ENCODE peak calls at places on chromosomes 11 and 22, in seven cellular contexts. Q is A172; F is endothelial cell of umbilical vein; Y is stimulated activated CD4-positive, alpha-beta T cell treated with anti-CD3 and anti-CD28 coated beads, Interleukin-15, amount 100 ng/mL, for 24 hours; K is HEK293T; E is ACHN; A is bronchial epithelial cell. N is an unnamed sample.

GRCh38 chr11:133029096-133029495 is 503.2 kb downstream of the OPCML start:
- DNase-seq in Q (no peak), F (no peak), Y (no peak), K (no peak), E (no peak), A (no peak), N (no peak)

GRCh38 chr11:16912607-16913006 is 101.6 kb downstream of the PLEKHA7 start:
- DNase-seq in Q (no peak), F (no peak), Y (no peak), K (no peak), E (no peak), A (no peak), N (peak)

GRCh38 chr11:101180481-101180880 is 50.9 kb upstream of the PGR start:
- DNase-seq in Q (no peak), F (no peak), Y (no peak), K (no peak), E (no peak), A (no peak), N (no peak)

GRCh38 chr11:134332189-134332631 is 422 bp downstream of the GLB1L2 start:
- DNase-seq in Q (no peak), F (no peak), Y (peak), K (peak), E (no peak), A (no peak), N (peak)

GRCh38 chr11:66579017-66579606 is 10.7 kb upstream of the CTSF start:
- DNase-seq in Q (no peak), F (peak), Y (peak), K (peak), E (no peak), A (peak), N (peak)

GRCh38 chr22:22377335-22377734 is 131.2 kb downstream of the ZNF280B start:
- DNase-seq in Q (no peak), F (no peak), Y (no peak), K (no peak), E (no peak), A (no peak), N (no peak)

GRCh38 chr11:27861706-27862430 is 161.6 kb upstream of the BDNF start:
- DNase-seq in Q (peak), F (no peak), Y (no peak), K (no peak), E (peak), A (peak), N (no peak)

GRCh38 chr11:99020324-99021225 is at the start of gene CNTN5:
- DNase-seq in Q (no peak), F (no peak), Y (peak), K (peak), E (peak), A (peak), N (peak)

GRCh38 chr22:25235547-25236290 is 16.3 kb downstream of the CRYBB2 start:
- DNase-seq in Q (peak), F (peak), Y (peak), K (peak), E (peak), A (peak), N (peak)

GRCh38 chr11:117932426-117932825 is 3.2 kb upstream of the TMPRSS13 start:
- DNase-seq in Q (no peak), F (no peak), Y (no peak), K (no peak), E (no peak), A (no peak), N (no peak)

GRCh38 chr11:89521294-89521693 is 30.1 kb upstream of the NOX4 start:
- DNase-seq in Q (no peak), F (no peak), Y (no peak), K (no peak), E (no peak), A (no peak), N (no peak)

GRCh38 chr11:96309643-96310017 is 33.4 kb downstream of the MAML2 start:
- DNase-seq in Q (no peak), F (no peak), Y (no peak), K (no peak), E (no peak), A (no peak), N (no peak)

GRCh38 chr22:21568207-21569075 is 927 bp downstream of the UBE2L3 start:
- DNase-seq in Q (no peak), F (peak), Y (peak), K (no peak), E (peak), A (no peak), N (peak)

GRCh38 chr11:62390237-62390636 is 28.6 kb upstream of the SCGB1A1 start:
- DNase-seq in Q (no peak), F (no peak), Y (no peak), K (no peak), E (no peak), A (no peak), N (no peak)

GRCh38 chr11:72773291-72773690 is 20.6 kb downstream of the STARD10 start:
- DNase-seq in Q (peak), F (peak), Y (no peak), K (no peak), E (peak), A (peak), N (no peak)

GRCh38 chr11:26665946-26666345 is 55.9 kb downstream of the SLC5A12 start:
- DNase-seq in Q (no peak), F (no peak), Y (no peak), K (no peak), E (no peak), A (peak), N (no peak)

GRCh38 chr11:14089690-14090462 is 127.4 kb downstream of the SPON1 start:
- DNase-seq in Q (no peak), F (no peak), Y (no peak), K (no peak), E (no peak), A (no peak), N (no peak)

GRCh38 chr11:104183572-104183971 is 19.6 kb upstream of the PDGFD start:
- DNase-seq in Q (no peak), F (no peak), Y (no peak), K (no peak), E (no peak), A (peak), N (no peak)

GRCh38 chr22:42432020-42432596 is at the start of gene NFAM1:
- DNase-seq in Q (no peak), F (no peak), Y (no peak), K (no peak), E (no peak), A (no peak), N (no peak)

GRCh38 chr11:59574467-59574866 is 41.1 kb downstream of the OSBP start:
- DNase-seq in Q (peak), F (peak), Y (no peak), K (no peak), E (no peak), A (no peak), N (no peak)

GRCh38 chr11:44530413-44531115 is 34.9 kb upstream of the CD82 start:
- DNase-seq in Q (peak), F (no peak), Y (peak), K (no peak), E (no peak), A (no peak), N (no peak)

GRCh38 chr11:113715882-113716625 is 9.9 kb upstream of the TMPRSS5 start:
- DNase-seq in Q (no peak), F (no peak), Y (no peak), K (no peak), E (no peak), A (no peak), N (no peak)

GRCh38 chr11:76667271-76667818 is 3.2 kb downstream of the LRRC32 start:
- DNase-seq in Q (no peak), F (no peak), Y (no peak), K (no peak), E (no peak), A (no peak), N (no peak)

GRCh38 chr22:30866811-30867271 is 101.7 kb downstream of the MORC2 start:
- DNase-seq in Q (no peak), F (peak), Y (no peak), K (no peak), E (no peak), A (no peak), N (no peak)

GRCh38 chr22:25081409-25081824 is 118.2 kb upstream of the CRYBB3 start:
- DNase-seq in Q (no peak), F (peak), Y (peak), K (peak), E (peak), A (peak), N (peak)

GRCh38 chr11:102464859-102465500 is 12.4 kb upstream of the TMEM123 start:
- DNase-seq in Q (no peak), F (no peak), Y (no peak), K (no peak), E (no peak), A (no peak), N (no peak)

GRCh38 chr22:43230571-43230970 is 43.6 kb upstream of the TTLL12 start:
- DNase-seq in Q (no peak), F (no peak), Y (no peak), K (no peak), E (no peak), A (no peak), N (no peak)

GRCh38 chr22:19496324-19496630 is 16.6 kb downstream of the CDC45 start:
- DNase-seq in Q (no peak), F (no peak), Y (no peak), K (no peak), E (no peak), A (no peak), N (no peak)

GRCh38 chr11:75267171-75267970 is 26.8 kb downstream of the TPBGL start:
- DNase-seq in Q (no peak), F (no peak), Y (no peak), K (no peak), E (no peak), A (no peak), N (no peak)

GRCh38 chr22:37747090-37747714 is 50.4 kb downstream of the TRIOBP start:
- DNase-seq in Q (peak), F (peak), Y (peak), K (no peak), E (no peak), A (peak), N (no peak)

GRCh38 chr22:42745118-42745517 is 24.4 kb upstream of the A4GALT start:
- DNase-seq in Q (peak), F (peak), Y (no peak), K (no peak), E (no peak), A (peak), N (no peak)

GRCh38 chr11:3022300-3022967 is 30.3 kb upstream of the NAP1L4 start:
- DNase-seq in Q (peak), F (no peak), Y (no peak), K (no peak), E (no peak), A (peak), N (no peak)

GRCh38 chr11:70671611-70672010 is 273.3 kb downstream of the CTTN start:
- DNase-seq in Q (no peak), F (no peak), Y (no peak), K (no peak), E (no peak), A (no peak), N (no peak)

GRCh38 chr11:117621226-117621625 is 175.8 kb downstream of the DSCAML1 start:
- DNase-seq in Q (no peak), F (peak), Y (peak), K (no peak), E (peak), A (peak), N (no peak)

GRCh38 chr11:697028-697491 is 1.4 kb downstream of the TMEM80 start:
- DNase-seq in Q (peak), F (no peak), Y (no peak), K (no peak), E (peak), A (peak), N (no peak)

GRCh38 chr11:121763526-121763925 is 310.8 kb upstream of the SORL1-AS1 start:
- DNase-seq in Q (no peak), F (no peak), Y (no peak), K (no peak), E (no peak), A (no peak), N (no peak)

GRCh38 chr11:35683728-35684339 is 21.3 kb downstream of the TRIM44 start:
- DNase-seq in Q (no peak), F (no peak), Y (no peak), K (no peak), E (no peak), A (peak), N (no peak)

N was measured in NCI-H1417.